ENCODE peak calls at places on chromosomes 11 and 22, in six cellular contexts. One of them, this sample, is unnamed.

GRCh38 chr22:36323855-36324331 is 63.9 kb downstream of the MYH9 start:
- DNase-seq in occipital lobe: no peak
- DNase-seq in suprapubic skin: no peak
- DNase-seq in NCI-H2029: no peak
- DNase-seq in non-pigmented ciliary epithelial cell: no peak
- DNase-seq in activated naive CD4-positive, alpha-beta T cell: no peak
- DNase-seq in this sample: no peak

GRCh38 chr22:25419247-25420113 is 145.0 kb upstream of the GRK3 start:
- DNase-seq in occipital lobe: no peak
- DNase-seq in suprapubic skin: peak; percentile 78
- DNase-seq in non-pigmented ciliary epithelial cell: no peak
- DNase-seq in NCI-H2029: no peak
- DNase-seq in activated naive CD4-positive, alpha-beta T cell: no peak
- DNase-seq in this sample: no peak

GRCh38 chr11:45045692-45046471 is 95.2 kb upstream of the TP53I11 start:
- DNase-seq in NCI-H2029: no peak
- DNase-seq in occipital lobe: peak; percentile 11
- DNase-seq in non-pigmented ciliary epithelial cell: no peak
- DNase-seq in activated naive CD4-positive, alpha-beta T cell: no peak
- DNase-seq in suprapubic skin: peak; percentile 81
- DNase-seq in this sample: peak; percentile 5

GRCh38 chr11:96188625-96189006 is 154.4 kb downstream of the MAML2 start:
- DNase-seq in non-pigmented ciliary epithelial cell: no peak
- DNase-seq in activated naive CD4-positive, alpha-beta T cell: no peak
- DNase-seq in suprapubic skin: no peak
- DNase-seq in occipital lobe: no peak
- DNase-seq in NCI-H2029: no peak
- DNase-seq in this sample: no peak

GRCh38 chr11:17020831-17021230 is 6.6 kb upstream of the PLEKHA7 start:
- DNase-seq in activated naive CD4-positive, alpha-beta T cell: no peak
- DNase-seq in non-pigmented ciliary epithelial cell: no peak
- DNase-seq in NCI-H2029: no peak
- DNase-seq in suprapubic skin: no peak
- DNase-seq in occipital lobe: no peak
- DNase-seq in this sample: no peak

GRCh38 chr22:44025171-44026065 is 1.3 kb downstream of the PARVB start:
- DNase-seq in activated naive CD4-positive, alpha-beta T cell: no peak
- DNase-seq in NCI-H2029: no peak
- DNase-seq in non-pigmented ciliary epithelial cell: no peak
- DNase-seq in suprapubic skin: peak; percentile 76
- DNase-seq in occipital lobe: no peak
- DNase-seq in this sample: no peak

GRCh38 chr11:1652778-1653540 is 23.4 kb downstream of the KRTAP5-5 start:
- DNase-seq in occipital lobe: peak; percentile 59
- DNase-seq in non-pigmented ciliary epithelial cell: no peak
- DNase-seq in suprapubic skin: peak; percentile 78
- DNase-seq in NCI-H2029: peak; percentile 10
- DNase-seq in activated naive CD4-positive, alpha-beta T cell: peak; percentile 64
- DNase-seq in this sample: peak; percentile 72

GRCh38 chr11:44632466-44633123 is 67.1 kb downstream of the CD82 start:
- DNase-seq in occipital lobe: no peak
- DNase-seq in suprapubic skin: no peak
- DNase-seq in NCI-H2029: no peak
- DNase-seq in non-pigmented ciliary epithelial cell: no peak
- DNase-seq in activated naive CD4-positive, alpha-beta T cell: no peak
- DNase-seq in this sample: peak; percentile 39

GRCh38 chr11:46917109-46918086 is 952 bp downstream of the LRP4 start:
- DNase-seq in non-pigmented ciliary epithelial cell: no peak
- DNase-seq in occipital lobe: no peak
- DNase-seq in suprapubic skin: no peak
- DNase-seq in activated naive CD4-positive, alpha-beta T cell: no peak
- DNase-seq in NCI-H2029: no peak
- DNase-seq in this sample: peak; percentile 21

GRCh38 chr11:47538741-47539575 is 14.0 kb downstream of the CELF1 start:
- DNase-seq in non-pigmented ciliary epithelial cell: no peak
- DNase-seq in NCI-H2029: peak; percentile 61
- DNase-seq in occipital lobe: no peak
- DNase-seq in suprapubic skin: no peak
- DNase-seq in activated naive CD4-positive, alpha-beta T cell: no peak
- DNase-seq in this sample: no peak

This sample was measured in CD4-positive, CD25-positive, alpha-beta regulatory T cell.